ENCODE peak calls at places on chromosomes 1 and 21, in nine cellular contexts. X is lower lobe of right lung; I is OCI-LY7; A is CD4-positive, alpha-beta T cell; P is WTC11; U is AG09309; R is ovary; Y is HFF-Myc; M is B cell. W is an unnamed sample.

GRCh38 chr1:203371288-203371687 is 20.4 kb upstream of the FMOD start:
- DNase-seq in R (no peak), M (no peak), A (no peak), I (no peak), X (no peak), U (no peak), Y (no peak), P (no peak), W (no peak)

GRCh38 chr21:36080386-36080785 is 10.6 kb downstream of the CBR1 start:
- DNase-seq in A (no peak), X (no peak), Y (no peak), M (no peak), U (no peak), R (no peak), P (no peak), I (no peak), W (no peak)

GRCh38 chr1:234704106-234704887 is 94.3 kb upstream of the IRF2BP2 start:
- DNase-seq in Y (no peak), M (no peak), U (no peak), A (no peak), I (no peak), P (no peak), R (no peak), X (no peak), W (no peak)

GRCh38 chr1:46718340-46718726 is 581 bp downstream of the EFCAB14 start:
- DNase-seq in P (no peak), A (no peak), M (no peak), Y (no peak), U (no peak), R (no peak), X (no peak), I (no peak), W (no peak)

GRCh38 chr1:109632671-109633346 is 13.2 kb downstream of the AMPD2 start:
- DNase-seq in M (no peak), Y (no peak), A (no peak), X (no peak), I (no peak), P (no peak), R (peak), U (no peak), W (no peak)

GRCh38 chr1:44566281-44567046 is 107.8 kb downstream of the TMEM53 start:
- DNase-seq in A (no peak), I (no peak), M (no peak), U (no peak), Y (no peak), P (no peak), X (no peak), R (no peak), W (no peak)

GRCh38 chr1:35573198-35573775 is at the start of gene TFAP2E:
- DNase-seq in X (peak), P (peak), Y (no peak), M (no peak), U (no peak), A (no peak), I (no peak), R (no peak), W (no peak)

GRCh38 chr21:45330075-45330781 is 42.5 kb upstream of the POFUT2 start:
- DNase-seq in I (no peak), X (peak), M (no peak), P (no peak), A (no peak), R (peak), Y (no peak), U (peak), W (no peak)

GRCh38 chr1:246214708-246215504 is 292.2 kb downstream of the SMYD3 start:
- DNase-seq in U (peak), P (no peak), I (peak), Y (peak), M (peak), R (no peak), X (no peak), A (no peak), W (peak)

GRCh38 chr1:31750858-31751638 is 13.1 kb downstream of the ADGRB2 start:
- DNase-seq in X (no peak), I (peak), A (no peak), R (no peak), U (peak), P (no peak), Y (no peak), M (peak), W (no peak)

GRCh38 chr1:230930986-230931385 is 47.7 kb downstream of the TTC13 start:
- DNase-seq in M (no peak), I (no peak), A (no peak), U (no peak), R (no peak), P (no peak), Y (no peak), X (no peak), W (no peak)

GRCh38 chr1:50368179-50369007 is 54.9 kb downstream of the DMRTA2 start:
- DNase-seq in R (peak), U (no peak), X (no peak), M (peak), A (no peak), Y (no peak), I (peak), P (peak), W (peak)

GRCh38 chr1:218350909-218351616 is 5.9 kb downstream of the TGFB2 start:
- DNase-seq in R (no peak), I (no peak), U (no peak), Y (no peak), A (no peak), M (no peak), P (no peak), X (no peak), W (no peak)

GRCh38 chr1:243281672-243282071 is 25.8 kb downstream of the SDCCAG8 start:
- DNase-seq in U (no peak), M (no peak), Y (no peak), X (no peak), R (no peak), P (no peak), A (no peak), I (no peak), W (no peak)

GRCh38 chr1:50971748-50972305 is 1.8 kb downstream of the CDKN2C start:
- DNase-seq in I (no peak), M (no peak), Y (no peak), U (no peak), R (no peak), A (no peak), X (no peak), P (no peak), W (peak)

GRCh38 chr1:9292361-9293240 is at the start of gene SPSB1:
- DNase-seq in R (peak), I (peak), U (no peak), A (peak), Y (no peak), P (peak), M (peak), X (peak), W (peak)
- TF ChIP-seq CTCF in R (no peak), I (peak), U (no peak), A (no peak), Y (no peak), P (no peak), M (no peak), X (no peak), W (no peak)

DNA sequence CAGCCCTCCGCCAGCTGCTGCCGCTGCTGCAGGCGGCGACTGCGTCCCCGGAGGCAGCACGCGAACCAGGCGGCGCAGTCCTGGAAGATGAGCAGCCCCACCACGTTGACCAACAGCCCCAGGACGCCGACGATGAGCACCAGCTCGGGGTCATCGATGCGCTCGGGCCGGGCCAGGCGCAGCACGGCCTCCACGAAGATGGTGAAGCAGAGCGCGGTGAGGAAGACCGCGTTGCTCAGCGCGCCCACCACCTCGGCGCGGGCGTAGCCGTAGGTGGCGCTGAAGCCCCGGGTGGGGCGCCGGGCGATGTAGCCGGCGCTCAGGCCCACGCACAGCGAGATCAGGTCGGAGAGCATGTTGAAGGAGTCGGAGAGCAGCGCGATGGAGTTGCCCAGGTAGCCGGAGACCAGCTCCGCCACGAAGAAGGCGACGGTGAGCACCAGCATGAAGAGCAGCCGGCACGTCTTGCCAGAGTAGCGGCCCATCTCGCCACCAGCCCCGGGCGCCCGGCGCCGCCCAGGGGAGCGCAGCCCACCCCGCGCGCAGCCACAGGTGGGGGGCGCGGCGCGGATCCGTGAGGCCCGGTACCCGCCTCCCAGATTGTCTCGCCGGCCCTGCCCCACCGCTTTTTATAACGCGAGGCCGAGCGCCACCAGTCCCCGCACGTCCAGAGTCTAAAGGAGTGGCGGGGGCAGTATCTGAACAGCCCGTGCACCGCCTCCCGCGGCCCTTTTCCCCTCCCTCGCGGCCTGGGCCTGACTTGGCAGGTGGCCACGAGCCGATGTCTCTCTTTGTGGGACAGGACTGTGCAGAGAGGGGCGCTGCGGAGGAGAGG is at the start of gene SLC30A10:
- DNase-seq in X (no peak), P (peak), U (no peak), M (peak), I (no peak), Y (no peak), R (peak), A (no peak), W (peak)
- TF ChIP-seq CTCF in X (no peak), P (no peak), U (no peak), M (no peak), I (no peak), Y (no peak), R (no peak), A (no peak), W (no peak)

DNA sequence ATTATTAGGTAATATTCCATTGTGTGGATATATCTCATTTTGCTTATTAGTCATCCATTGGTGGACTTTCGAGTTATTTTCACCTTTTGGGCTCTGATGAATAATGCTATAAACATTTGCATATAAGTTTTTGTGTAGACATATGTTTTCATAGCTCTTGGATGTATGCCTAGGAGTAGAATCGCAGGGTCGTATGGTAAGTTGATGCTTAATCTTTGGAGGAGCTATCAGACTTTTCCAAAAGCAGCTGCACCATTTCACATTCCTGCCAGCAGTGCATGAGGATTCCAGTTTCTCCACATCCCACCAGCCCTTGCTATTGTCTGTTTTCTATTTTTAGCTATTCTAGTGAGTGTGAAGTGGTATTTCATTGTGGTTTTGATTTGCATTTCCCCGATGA is 120.3 kb upstream of the TMEM51 start:
- DNase-seq in R (no peak), Y (peak), P (no peak), U (no peak), X (no peak), I (no peak), A (no peak), M (no peak), W (no peak)
- TF ChIP-seq CTCF in R (no peak), Y (peak), P (no peak), U (peak), X (no peak), I (no peak), A (no peak), M (no peak), W (no peak)

DNA sequence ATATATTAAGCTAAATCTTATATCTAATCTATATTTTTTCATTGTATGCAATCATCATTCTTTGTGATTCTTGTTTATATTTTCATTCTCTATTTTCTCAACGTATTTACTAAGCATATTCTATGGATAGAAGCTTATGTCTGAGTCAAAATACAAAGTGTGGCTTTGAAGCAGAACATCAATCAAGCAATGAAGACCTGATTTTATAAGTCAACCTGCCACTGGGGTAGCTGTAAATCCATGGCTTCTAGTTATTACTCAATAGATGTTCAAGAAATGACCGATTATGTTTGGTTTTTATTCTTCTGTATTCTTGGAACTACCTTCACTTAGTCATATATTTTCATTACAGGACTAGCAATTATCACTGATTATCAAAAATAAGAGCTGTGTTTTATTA is 20.5 kb upstream of the PTGS2 start:
- DNase-seq in X (no peak), R (no peak), Y (no peak), U (no peak), M (no peak), I (no peak), P (no peak), A (no peak), W (no peak)
- TF ChIP-seq CTCF in X (no peak), R (no peak), Y (no peak), U (no peak), M (no peak), I (no peak), P (no peak), A (no peak), W (no peak)

GRCh38 chr1:206631085-206631509 is 4.2 kb upstream of the DYRK3 start:
- DNase-seq in Y (peak), X (no peak), R (peak), A (no peak), P (peak), U (peak), M (peak), I (peak), W (peak)
- TF ChIP-seq CTCF in Y (peak), X (peak), R (no peak), A (no peak), P (peak), U (peak), M (peak), I (peak), W (peak)

GRCh38 chr1:237041795-237042466 is at the start of gene RYR2:
- DNase-seq in A (no peak), U (no peak), Y (no peak), R (peak), X (no peak), P (peak), M (no peak), I (no peak), W (peak)
- TF ChIP-seq CTCF in A (no peak), U (no peak), Y (no peak), R (peak), X (peak), P (no peak), M (no peak), I (no peak), W (peak)

DNA sequence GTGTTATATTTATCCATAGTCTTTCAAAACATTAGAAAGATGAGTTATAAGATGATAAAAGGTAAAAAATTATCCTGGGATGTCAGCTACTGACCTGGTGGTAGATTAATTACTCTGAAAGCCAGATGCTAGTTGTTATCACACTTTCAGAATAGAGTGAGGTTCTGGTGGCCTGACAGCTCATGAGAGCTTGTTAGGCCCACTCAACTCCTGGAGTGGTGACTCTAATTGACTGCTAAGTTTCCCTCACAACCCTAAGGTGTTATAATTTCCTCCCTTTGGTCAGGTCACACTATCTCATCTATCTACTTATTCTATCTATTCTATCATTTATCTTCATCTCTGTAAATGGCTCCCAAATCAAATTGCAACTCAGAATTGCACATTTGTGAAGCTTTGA is 90.1 kb downstream of the ZNF648 start:
- DNase-seq in I (no peak), P (no peak), X (no peak), R (no peak), U (no peak), M (no peak), A (no peak), Y (no peak), W (no peak)
- TF ChIP-seq CTCF in I (no peak), P (no peak), X (no peak), R (no peak), U (no peak), M (no peak), A (no peak), Y (no peak), W (no peak)

DNA sequence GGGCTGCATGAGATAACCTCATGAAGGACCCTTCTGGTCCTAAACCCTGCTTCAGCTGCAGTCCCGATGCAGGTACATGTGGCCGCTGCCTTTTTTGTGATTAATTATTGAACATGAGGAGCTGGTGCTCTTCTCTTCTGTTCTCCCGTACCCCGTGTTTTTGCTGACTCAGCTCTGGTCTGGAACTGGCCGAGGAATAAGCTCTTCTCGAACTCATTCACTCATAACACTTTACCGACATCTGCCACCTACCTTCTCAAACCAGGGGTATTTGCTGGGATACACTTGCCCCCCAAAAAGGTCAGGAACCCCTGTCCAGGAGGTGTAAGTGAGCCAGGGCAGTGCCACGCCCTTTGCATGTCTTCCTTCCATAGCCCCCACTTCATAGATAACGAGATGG is 31.8 kb downstream of the KCNQ4 start:
- DNase-seq in A (no peak), Y (no peak), M (no peak), P (no peak), X (no peak), R (no peak), U (no peak), I (no peak), W (no peak)
- TF ChIP-seq CTCF in A (no peak), Y (no peak), M (no peak), P (no peak), X (no peak), R (no peak), U (no peak), I (no peak), W (no peak)

GRCh38 chr1:67771152-67771551 is 62.1 kb downstream of the GNG12 start:
- DNase-seq in R (no peak), I (peak), U (no peak), A (no peak), M (no peak), X (no peak), P (no peak), Y (no peak), W (no peak)
- TF ChIP-seq CTCF in R (no peak), I (peak), U (peak), A (no peak), M (no peak), X (no peak), P (peak), Y (no peak), W (no peak)